ENCODE peak calls at places on chromosomes 1 and 21, in seven cellular contexts. M, W, J, R, X, L and V are unnamed samples.

GRCh38 chr1:230163205-230163604 is 96.2 kb downstream of the GALNT2 start:
- DNase-seq in M (peak), W (no peak), J (no peak), R (no peak), X (no peak), L (no peak), V (no peak)

GRCh38 chr21:46011267-46011967 is 29.8 kb downstream of the COL6A1 start:
- DNase-seq in M (no peak), W (no peak), J (peak), R (no peak), X (no peak), L (no peak), V (no peak)

GRCh38 chr1:12098786-12099185 is 35.7 kb downstream of the TNFRSF8 start:
- DNase-seq in M (no peak), W (no peak), J (no peak), R (no peak), X (no peak), L (no peak), V (no peak)

GRCh38 chr1:189752461-189752860 is 725.2 kb downstream of the BRINP3 start:
- DNase-seq in M (no peak), W (no peak), J (no peak), R (no peak), X (no peak), L (no peak), V (no peak)

GRCh38 chr1:41907446-41907845 is 11.3 kb downstream of the HIVEP3 start:
- DNase-seq in M (no peak), W (no peak), J (no peak), R (no peak), X (no peak), L (no peak), V (no peak)

GRCh38 chr1:230087722-230088115 is 20.7 kb downstream of the GALNT2 start:
- DNase-seq in M (no peak), W (no peak), J (no peak), R (no peak), X (no peak), L (no peak), V (no peak)

GRCh38 chr1:41504126-41505035 is 19.9 kb upstream of the EDN2 start:
- DNase-seq in M (no peak), W (no peak), J (no peak), R (no peak), X (peak), L (peak), V (no peak)

GRCh38 chr1:172421974-172422604 is 1.6 kb downstream of the C1orf105 start:
- DNase-seq in M (no peak), W (no peak), J (no peak), R (no peak), X (no peak), L (no peak), V (no peak)

GRCh38 chr1:31371560-31371959 is 1.3 kb downstream of the FABP3 start:
- DNase-seq in M (no peak), W (no peak), J (no peak), R (no peak), X (no peak), L (no peak), V (no peak)

GRCh38 chr1:48018799-48019198 is 21.6 kb upstream of the TRABD2B start:
- DNase-seq in M (no peak), W (no peak), J (no peak), R (no peak), X (no peak), L (no peak), V (no peak)

GRCh38 chr1:245800901-245801605 is 646.3 kb downstream of the KIF26B start:
- DNase-seq in M (peak), W (no peak), J (no peak), R (no peak), X (no peak), L (no peak), V (peak)

GRCh38 chr1:104987210-104987609 is 1237.5 kb downstream of the AMY1C start:
- DNase-seq in M (no peak), W (no peak), J (no peak), R (no peak), X (no peak), L (no peak), V (no peak)

GRCh38 chr1:8076171-8076570 is 50.1 kb upstream of the ERRFI1 start:
- DNase-seq in M (no peak), W (no peak), J (no peak), R (no peak), X (no peak), L (peak), V (no peak)

GRCh38 chr1:17887646-17888395 is 132.7 kb downstream of the ACTL8 start:
- DNase-seq in M (no peak), W (no peak), J (no peak), R (no peak), X (no peak), L (no peak), V (no peak)

GRCh38 chr21:46095814-46096595 is 1.9 kb upstream of the COL6A2 start:
- DNase-seq in M (no peak), W (no peak), J (no peak), R (no peak), X (no peak), L (no peak), V (no peak)

GRCh38 chr1:200075522-200075921 is 48.0 kb downstream of the NR5A2 start:
- DNase-seq in M (no peak), W (no peak), J (no peak), R (no peak), X (peak), L (no peak), V (no peak)

GRCh38 chr1:66769512-66770229 is 17.4 kb downstream of the DYNLT5 start:
- DNase-seq in M (no peak), W (no peak), J (no peak), R (no peak), X (no peak), L (no peak), V (no peak)

GRCh38 chr1:63753591-63753990 is 20.2 kb upstream of the ROR1 start:
- DNase-seq in M (no peak), W (no peak), J (no peak), R (no peak), X (no peak), L (no peak), V (no peak)

GRCh38 chr1:27503961-27504587 is 14.1 kb upstream of the WASF2 start:
- DNase-seq in M (no peak), W (no peak), J (no peak), R (no peak), X (no peak), L (no peak), V (no peak)

GRCh38 chr1:63892632-63893395 is 119.0 kb downstream of the ROR1 start:
- DNase-seq in M (peak), W (no peak), J (no peak), R (no peak), X (peak), L (peak), V (no peak)

GRCh38 chr1:8134546-8135235 is 108.6 kb upstream of the ERRFI1 start:
- DNase-seq in M (peak), W (no peak), J (no peak), R (no peak), X (no peak), L (no peak), V (no peak)

GRCh38 chr1:7669559-7670208 is 101.4 kb upstream of the VAMP3 start:
- DNase-seq in M (no peak), W (peak), J (no peak), R (peak), X (peak), L (peak), V (peak)

GRCh38 chr21:42158846-42159245 is 60.1 kb upstream of the ABCG1 start:
- DNase-seq in M (no peak), W (no peak), J (no peak), R (no peak), X (no peak), L (no peak), V (no peak)

GRCh38 chr1:229148041-229148671 is 122.8 kb upstream of the RAB4A start:
- DNase-seq in M (no peak), W (no peak), J (no peak), R (no peak), X (no peak), L (peak), V (no peak)

GRCh38 chr1:156756355-156756754 is 4.9 kb upstream of the HDGF start:
- DNase-seq in M (no peak), W (no peak), J (no peak), R (no peak), X (no peak), L (no peak), V (no peak)

GRCh38 chr1:114203722-114204121 is 50.1 kb upstream of the SYT6 start:
- DNase-seq in M (no peak), W (no peak), J (no peak), R (no peak), X (no peak), L (no peak), V (no peak)

GRCh38 chr1:181166377-181167196 is 78.1 kb downstream of the IER5 start:
- DNase-seq in M (peak), W (peak), J (no peak), R (peak), X (peak), L (peak), V (peak)

GRCh38 chr21:45365186-45365607 is 39.8 kb upstream of the COL18A1 start:
- DNase-seq in M (no peak), W (no peak), J (no peak), R (no peak), X (no peak), L (no peak), V (no peak)

GRCh38 chr1:219837274-219837993 is 90.9 kb downstream of the SLC30A10 start:
- DNase-seq in M (peak), W (no peak), J (no peak), R (no peak), X (peak), L (peak), V (peak)

GRCh38 chr1:5119496-5120234 is 465.3 kb downstream of the AJAP1 start:
- DNase-seq in M (no peak), W (no peak), J (no peak), R (no peak), X (peak), L (no peak), V (no peak)

GRCh38 chr1:205986291-205986690 is 16.9 kb downstream of the RAB7B start:
- DNase-seq in M (no peak), W (no peak), J (no peak), R (no peak), X (peak), L (no peak), V (no peak)